ENCODE peak calls at places on chromosome 16, in seven cellular contexts. L, O, X, U, S, E and F are unnamed samples.

GRCh38 chr16:88499836-88500251 is 46.8 kb downstream of the ZFPM1 start:
- DNase-seq in L (no peak), O (no peak), X (no peak), U (no peak), S (no peak), E (no peak), F (no peak)

GRCh38 chr16:79561729-79562128 is 38.8 kb downstream of the MAF start:
- DNase-seq in L (no peak), O (no peak), X (no peak), U (no peak), S (no peak), E (no peak), F (no peak)

GRCh38 chr16:47197536-47198179 is 53.9 kb upstream of the NETO2 start:
- DNase-seq in L (peak; percentile 33), O (no peak), X (no peak), U (no peak), S (no peak), E (peak; percentile 39), F (no peak)

GRCh38 chr16:24635900-24636610 is 93.4 kb upstream of the TNRC6A start:
- DNase-seq in L (peak; percentile 94), O (peak; percentile 76), X (peak; percentile 91), U (no peak), S (peak; percentile 83), E (peak; percentile 98), F (no peak)

GRCh38 chr16:82874251-82874650 is 247.5 kb downstream of the CDH13 start:
- DNase-seq in L (no peak), O (no peak), X (no peak), U (no peak), S (no peak), E (no peak), F (no peak)

GRCh38 chr16:47359478-47359877 is 101.4 kb downstream of the ITFG1 start:
- DNase-seq in L (no peak), O (no peak), X (no peak), U (no peak), S (no peak), E (peak; percentile 6), F (no peak)

GRCh38 chr16:351804-352520 is 561 bp downstream of the AXIN1 start:
- DNase-seq in L (no peak), O (peak; percentile 79), X (no peak), U (no peak), S (no peak), E (peak; percentile 46), F (no peak)

GRCh38 chr16:525520-526180 is 1.9 kb upstream of the CAPN15 start:
- DNase-seq in L (no peak), O (no peak), X (no peak), U (no peak), S (no peak), E (peak; percentile 91), F (peak; percentile 92)

GRCh38 chr16:51152691-51153261 is 1.7 kb upstream of the SALL1 start:
- DNase-seq in L (no peak), O (no peak), X (no peak), U (peak; percentile 17), S (peak; percentile 42), E (peak; percentile 77), F (no peak)

GRCh38 chr16:51392651-51393187 is 241.6 kb upstream of the SALL1 start:
- DNase-seq in L (no peak), O (no peak), X (no peak), U (peak; percentile 9), S (no peak), E (peak; percentile 97), F (no peak)

GRCh38 chr16:87233928-87234327 is 83.3 kb downstream of the C16orf95 start:
- DNase-seq in L (no peak), O (no peak), X (no peak), U (no peak), S (no peak), E (peak; percentile 70), F (no peak)
- TF ChIP-seq CTCF in L (peak; percentile 22), O (no peak), X (no peak), U (no peak), S (peak; percentile 35), E (peak; percentile 26), F (no peak)

DNA sequence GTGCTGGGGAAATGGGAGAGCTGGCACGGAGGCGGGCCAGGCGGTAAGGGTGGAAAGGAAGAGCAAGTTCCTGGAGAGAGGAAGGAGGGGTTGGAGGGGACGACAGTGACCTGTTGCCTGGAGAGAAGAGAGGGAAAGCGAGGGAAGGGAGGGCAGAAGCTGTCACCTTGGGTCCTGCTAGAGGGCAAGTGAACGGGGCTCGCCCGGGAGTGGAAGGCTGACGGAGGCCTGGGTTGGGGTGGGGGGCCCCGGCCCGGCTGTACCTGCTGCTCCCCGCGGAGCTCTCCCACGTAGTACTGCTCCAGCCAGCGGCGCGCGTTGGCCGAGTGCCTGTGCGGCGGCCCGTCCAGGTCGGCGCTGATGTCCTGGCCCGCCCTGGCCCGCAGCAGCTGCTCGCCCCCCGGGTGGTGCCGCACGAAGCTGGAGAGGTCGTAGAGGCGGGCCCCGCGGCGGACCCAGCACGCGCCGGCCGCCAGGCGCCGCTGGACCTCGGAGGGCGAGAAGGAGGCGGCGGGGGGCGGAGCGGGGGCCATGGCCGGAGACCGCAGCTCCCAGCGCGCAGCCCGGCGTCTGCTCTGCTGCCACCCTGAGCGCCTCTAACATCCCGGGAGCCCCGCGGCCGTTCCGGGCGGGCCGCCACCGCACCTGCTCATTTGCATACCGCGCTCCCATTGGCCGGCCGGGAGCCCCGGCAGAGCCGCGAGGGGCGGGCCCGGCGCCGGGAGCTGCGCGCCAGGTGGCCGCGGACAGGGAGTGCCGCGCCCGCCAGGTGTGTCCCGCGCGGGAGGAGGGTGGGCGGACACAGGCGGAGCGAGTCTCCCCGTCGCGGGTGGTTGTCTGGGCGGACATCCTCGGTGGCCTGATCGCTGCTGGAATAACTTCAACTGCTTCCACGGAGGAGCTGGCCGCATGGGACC is at the start of gene FA2H:
- DNase-seq in L (peak; percentile 85), O (peak; percentile 93), X (peak; percentile 73), U (peak; percentile 70), S (peak; percentile 97), E (peak; percentile 49), F (peak; percentile 71)
- TF ChIP-seq CTCF in L (no peak), O (peak; percentile 30), X (peak; percentile 47), U (peak; percentile 59), S (peak; percentile 40), E (peak; percentile 7), F (peak; percentile 45)

GRCh38 chr16:31298958-31299357 is 39.2 kb downstream of the ITGAM start:
- DNase-seq in L (no peak), O (no peak), X (no peak), U (no peak), S (no peak), E (no peak), F (no peak)
- TF ChIP-seq CTCF in L (no peak), O (no peak), X (no peak), U (no peak), S (peak; percentile 33), E (no peak), F (no peak)

GRCh38 chr16:27698746-27699145 is 148.8 kb downstream of the KATNIP start:
- DNase-seq in L (no peak), O (peak; percentile 21), X (no peak), U (no peak), S (no peak), E (no peak), F (no peak)

GRCh38 chr16:27700596-27700995 is 150.7 kb downstream of the KATNIP start:
- DNase-seq in L (no peak), O (peak; percentile 39), X (no peak), U (no peak), S (no peak), E (peak; percentile 17), F (no peak)

GRCh38 chr16:27695161-27695560 is 145.2 kb downstream of the KATNIP start:
- DNase-seq in L (no peak), O (peak; percentile 54), X (no peak), U (no peak), S (no peak), E (no peak), F (no peak)

GRCh38 chr16:27699540-27699939 is 149.6 kb downstream of the KATNIP start:
- DNase-seq in L (no peak), O (peak; percentile 38), X (no peak), U (no peak), S (no peak), E (no peak), F (no peak)

DNA sequence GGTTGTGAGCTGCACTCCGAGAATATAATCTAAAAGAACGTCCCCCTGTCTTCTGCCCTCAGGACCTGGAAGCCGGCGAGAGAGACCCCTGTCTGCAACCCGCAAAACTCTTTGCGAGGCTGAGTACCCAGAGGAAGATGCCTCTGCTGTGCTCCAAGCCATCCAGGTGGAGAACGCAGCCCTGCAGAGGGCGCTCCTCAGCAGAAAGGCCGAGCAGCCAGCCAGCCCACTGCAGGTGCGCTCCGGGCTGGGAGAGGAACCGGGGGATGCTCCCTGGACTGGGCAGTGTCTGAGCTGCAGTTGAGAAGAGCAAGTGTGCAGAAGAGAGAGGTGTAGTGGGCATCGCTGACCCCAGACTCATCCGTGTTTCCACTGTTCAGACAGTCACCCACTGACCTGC is 148.3 kb downstream of the KATNIP start:
- DNase-seq in L (no peak), O (peak; percentile 52), X (no peak), U (peak; percentile 50), S (no peak), E (no peak), F (peak; percentile 18)
- TF ChIP-seq CTCF in L (no peak), O (peak; percentile 10), X (no peak), U (peak; percentile 41), S (peak; percentile 36), E (peak; percentile 18), F (no peak)

GRCh38 chr16:71259086-71259485 is 28.6 kb upstream of the HYDIN start:
- DNase-seq in L (no peak), O (no peak), X (no peak), U (no peak), S (no peak), E (no peak), F (no peak)

GRCh38 chr16:71263581-71263980 is 25.6 kb downstream of the CMTR2 start:
- DNase-seq in L (no peak), O (no peak), X (no peak), U (no peak), S (no peak), E (no peak), F (no peak)

GRCh38 chr16:71258371-71258770 is 27.8 kb upstream of the HYDIN start:
- DNase-seq in L (no peak), O (no peak), X (no peak), U (no peak), S (no peak), E (no peak), F (no peak)

GRCh38 chr16:71260995-71261394 is 28.2 kb downstream of the CMTR2 start:
- DNase-seq in L (no peak), O (no peak), X (no peak), U (no peak), S (no peak), E (no peak), F (no peak)

GRCh38 chr16:71262391-71262790 is 26.8 kb downstream of the CMTR2 start:
- DNase-seq in L (no peak), O (no peak), X (no peak), U (no peak), S (no peak), E (no peak), F (no peak)
- TF ChIP-seq CTCF in L (no peak), O (no peak), X (no peak), U (no peak), S (no peak), E (no peak), F (no peak)